ENCODE peak calls at places on chromosomes 7 and 10, in five cellular contexts. One of them, this sample, is unnamed.

GRCh38 chr7:155517452-155517851 is 28.9 kb downstream of the CNPY1 start:
- DNase-seq in pancreas: no peak
- DNase-seq in lower leg skin: no peak
- DNase-seq in CD8-positive, alpha-beta T cell: no peak
- DNase-seq in mammary epithelial cell: no peak
- DNase-seq in this sample: no peak

GRCh38 chr10:124999433-125000365 is 57.8 kb downstream of the ZRANB1 start:
- DNase-seq in pancreas: no peak
- DNase-seq in lower leg skin: no peak
- DNase-seq in CD8-positive, alpha-beta T cell: no peak
- DNase-seq in mammary epithelial cell: no peak
- DNase-seq in this sample: peak

GRCh38 chr10:15436696-15437095 is 65.6 kb upstream of the FAM171A1 start:
- DNase-seq in pancreas: no peak
- DNase-seq in lower leg skin: no peak
- DNase-seq in CD8-positive, alpha-beta T cell: no peak
- DNase-seq in mammary epithelial cell: peak
- DNase-seq in this sample: no peak

GRCh38 chr7:2185715-2186114 is 47.0 kb downstream of the MAD1L1 start:
- DNase-seq in pancreas: no peak
- DNase-seq in lower leg skin: no peak
- DNase-seq in CD8-positive, alpha-beta T cell: no peak
- DNase-seq in mammary epithelial cell: no peak
- DNase-seq in this sample: no peak

GRCh38 chr10:125768217-125768616 is 7.4 kb downstream of the MMP21 start:
- DNase-seq in pancreas: no peak
- DNase-seq in lower leg skin: no peak
- DNase-seq in CD8-positive, alpha-beta T cell: no peak
- DNase-seq in mammary epithelial cell: no peak
- DNase-seq in this sample: no peak

GRCh38 chr10:104416851-104417250 is 63.2 kb downstream of the CFAP58 start:
- DNase-seq in pancreas: no peak
- DNase-seq in lower leg skin: no peak
- DNase-seq in CD8-positive, alpha-beta T cell: no peak
- DNase-seq in mammary epithelial cell: no peak
- DNase-seq in this sample: no peak

GRCh38 chr7:152341039-152341913 is 94.5 kb downstream of the KMT2C start:
- DNase-seq in pancreas: peak
- DNase-seq in lower leg skin: peak
- DNase-seq in CD8-positive, alpha-beta T cell: no peak
- DNase-seq in mammary epithelial cell: peak
- DNase-seq in this sample: no peak

GRCh38 chr7:43625977-43626376 is 43.1 kb downstream of the STK17A start:
- DNase-seq in pancreas: no peak
- DNase-seq in lower leg skin: no peak
- DNase-seq in CD8-positive, alpha-beta T cell: no peak
- DNase-seq in mammary epithelial cell: no peak
- DNase-seq in this sample: no peak

DNA sequence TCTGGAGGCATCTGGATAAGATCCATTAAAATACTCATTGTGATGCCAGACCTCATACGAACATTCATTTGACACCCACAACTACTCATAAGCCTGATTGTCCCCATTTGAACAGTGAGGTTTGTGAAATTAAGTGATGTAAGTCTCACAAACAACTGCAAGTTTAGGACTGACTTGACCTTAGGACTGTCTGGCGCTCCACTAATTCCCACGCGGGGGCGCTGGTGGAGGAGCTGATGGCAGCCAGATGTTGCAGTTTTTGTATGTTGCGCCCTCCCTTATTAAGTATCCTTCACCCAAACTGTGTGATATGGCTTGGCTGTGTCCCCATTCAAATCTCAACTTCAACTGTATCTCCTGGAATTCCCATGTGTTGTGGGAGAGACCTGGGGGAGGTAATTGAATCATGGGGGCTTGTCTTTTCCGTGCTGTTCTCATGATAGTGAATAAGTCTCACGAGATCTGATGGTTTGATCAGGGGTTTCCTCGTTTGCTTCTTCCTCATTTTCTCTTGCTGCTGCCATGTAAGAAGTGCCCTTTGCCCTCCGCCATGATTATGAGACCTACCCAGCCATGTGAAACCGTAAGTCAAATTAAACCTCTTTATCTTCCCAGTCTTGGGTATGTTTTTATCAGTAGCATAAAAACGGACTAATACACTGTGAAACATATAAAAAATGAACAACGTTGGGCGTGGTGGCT is 20.3 kb upstream of the TIAL1 start:
- DNase-seq in pancreas: no peak
- DNase-seq in lower leg skin: no peak
- DNase-seq in CD8-positive, alpha-beta T cell: no peak
- DNase-seq in mammary epithelial cell: no peak
- DNase-seq in this sample: peak
- TF ChIP-seq CTCF in pancreas: no peak
- TF ChIP-seq CTCF in lower leg skin: no peak
- TF ChIP-seq CTCF in CD8-positive, alpha-beta T cell: no peak
- TF ChIP-seq CTCF in mammary epithelial cell: no peak
- TF ChIP-seq CTCF in this sample: no peak

DNA sequence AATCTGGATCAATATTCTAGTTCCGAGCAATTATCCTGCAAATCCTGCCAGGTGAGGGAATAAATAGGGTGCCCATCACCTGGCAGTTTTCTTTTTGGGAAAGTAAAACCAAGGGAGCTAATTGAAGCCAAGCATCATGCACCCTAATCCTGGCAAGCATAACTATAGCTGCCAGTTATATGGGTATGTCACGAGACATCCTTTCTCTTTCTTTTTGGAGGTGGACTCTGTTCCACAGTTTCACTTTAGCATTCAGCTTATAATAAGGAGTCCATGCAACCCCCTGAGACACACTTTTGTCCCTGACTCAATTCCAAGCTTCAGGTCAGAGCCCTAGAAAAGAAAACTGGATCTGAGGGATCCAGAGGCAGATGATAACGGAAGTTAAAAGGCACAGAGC is 222.5 kb downstream of the PHF14 start:
- DNase-seq in pancreas: no peak
- DNase-seq in lower leg skin: no peak
- DNase-seq in CD8-positive, alpha-beta T cell: no peak
- DNase-seq in mammary epithelial cell: no peak
- DNase-seq in this sample: no peak
- H3K4me3 ChIP-seq in pancreas: no peak
- H3K4me3 ChIP-seq in lower leg skin: no peak
- H3K4me3 ChIP-seq in CD8-positive, alpha-beta T cell: no peak
- H3K4me3 ChIP-seq in mammary epithelial cell: no peak
- H3K4me3 ChIP-seq in this sample: no peak

GRCh38 chr10:97332586-97333350 is 1.8 kb downstream of the FRAT2 start:
- DNase-seq in pancreas: peak
- DNase-seq in lower leg skin: peak
- DNase-seq in CD8-positive, alpha-beta T cell: no peak
- DNase-seq in mammary epithelial cell: peak
- DNase-seq in this sample: peak
- TF ChIP-seq CTCF in pancreas: no peak
- TF ChIP-seq CTCF in lower leg skin: no peak
- TF ChIP-seq CTCF in CD8-positive, alpha-beta T cell: no peak
- TF ChIP-seq CTCF in mammary epithelial cell: peak
- TF ChIP-seq CTCF in this sample: no peak

GRCh38 chr7:153891990-153892389 is 160.2 kb upstream of the DPP6 start:
- DNase-seq in pancreas: no peak
- DNase-seq in lower leg skin: no peak
- DNase-seq in CD8-positive, alpha-beta T cell: no peak
- DNase-seq in mammary epithelial cell: no peak
- DNase-seq in this sample: no peak

GRCh38 chr7:153886121-153886505 is 166.1 kb upstream of the DPP6 start:
- DNase-seq in pancreas: peak
- DNase-seq in lower leg skin: no peak
- DNase-seq in CD8-positive, alpha-beta T cell: no peak
- DNase-seq in mammary epithelial cell: no peak
- DNase-seq in this sample: no peak

GRCh38 chr7:153887756-153888591 is 164.2 kb upstream of the DPP6 start:
- DNase-seq in pancreas: no peak
- DNase-seq in lower leg skin: no peak
- DNase-seq in CD8-positive, alpha-beta T cell: no peak
- DNase-seq in mammary epithelial cell: no peak
- DNase-seq in this sample: no peak

GRCh38 chr7:153886506-153887391 is 165.4 kb upstream of the DPP6 start:
- DNase-seq in pancreas: peak
- DNase-seq in lower leg skin: no peak
- DNase-seq in CD8-positive, alpha-beta T cell: no peak
- DNase-seq in mammary epithelial cell: peak
- DNase-seq in this sample: no peak
- H3K4me3 ChIP-seq in pancreas: no peak
- H3K4me3 ChIP-seq in lower leg skin: no peak
- H3K4me3 ChIP-seq in CD8-positive, alpha-beta T cell: no peak
- H3K4me3 ChIP-seq in mammary epithelial cell: no peak
- H3K4me3 ChIP-seq in this sample: no peak

DNA sequence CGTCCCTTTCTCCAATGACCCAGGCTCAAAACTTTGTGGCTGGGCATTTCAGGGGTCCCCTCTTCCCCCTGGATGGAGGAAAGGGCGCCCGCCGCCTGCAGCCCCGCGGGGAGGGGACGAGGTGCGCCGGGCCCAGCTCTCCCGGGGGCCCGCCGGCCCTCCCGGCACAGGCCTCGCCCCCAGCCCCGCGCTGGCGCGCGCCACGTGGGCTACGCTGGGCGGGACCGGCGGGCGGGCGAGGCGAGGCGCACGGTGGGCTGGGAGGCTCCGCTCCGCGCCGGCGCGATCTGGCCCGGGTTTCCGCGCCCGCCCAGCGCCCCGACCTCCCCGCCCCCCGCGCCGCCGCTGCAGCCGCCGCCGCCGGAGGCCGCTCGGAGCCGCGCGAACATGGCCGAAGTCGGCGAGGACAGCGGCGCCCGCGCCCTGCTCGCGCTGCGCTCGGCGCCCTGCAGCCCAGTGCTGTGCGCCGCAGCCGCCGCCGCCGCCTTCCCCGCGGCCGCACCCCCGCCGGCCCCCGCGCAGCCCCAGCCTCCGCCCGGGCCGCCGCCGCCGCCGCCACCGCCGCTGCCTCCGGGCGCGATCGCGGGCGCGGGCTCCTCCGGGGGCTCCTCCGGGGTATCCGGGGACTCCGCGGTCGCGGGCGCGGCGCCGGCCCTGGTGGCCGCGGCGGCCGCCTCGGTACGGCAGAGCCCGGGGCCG is at the start of gene FOXK1:
- DNase-seq in pancreas: peak
- DNase-seq in lower leg skin: peak
- DNase-seq in CD8-positive, alpha-beta T cell: peak
- DNase-seq in mammary epithelial cell: peak
- DNase-seq in this sample: peak
- TF ChIP-seq CTCF in pancreas: no peak
- TF ChIP-seq CTCF in lower leg skin: no peak
- TF ChIP-seq CTCF in CD8-positive, alpha-beta T cell: no peak
- TF ChIP-seq CTCF in mammary epithelial cell: no peak
- TF ChIP-seq CTCF in this sample: no peak

GRCh38 chr10:128539784-128540759 is 413.8 kb upstream of the MKI67 start:
- DNase-seq in pancreas: no peak
- DNase-seq in lower leg skin: no peak
- DNase-seq in CD8-positive, alpha-beta T cell: no peak
- DNase-seq in mammary epithelial cell: no peak
- DNase-seq in this sample: no peak
- H3K4me3 ChIP-seq in pancreas: no peak
- H3K4me3 ChIP-seq in lower leg skin: no peak
- H3K4me3 ChIP-seq in CD8-positive, alpha-beta T cell: no peak
- H3K4me3 ChIP-seq in mammary epithelial cell: no peak
- H3K4me3 ChIP-seq in this sample: no peak

GRCh38 chr7:111532625-111533024 is 29.7 kb downstream of the IMMP2L start:
- DNase-seq in pancreas: no peak
- DNase-seq in lower leg skin: no peak
- DNase-seq in CD8-positive, alpha-beta T cell: no peak
- DNase-seq in mammary epithelial cell: no peak
- DNase-seq in this sample: no peak
- TF ChIP-seq CTCF in pancreas: no peak
- TF ChIP-seq CTCF in lower leg skin: no peak
- TF ChIP-seq CTCF in CD8-positive, alpha-beta T cell: no peak
- TF ChIP-seq CTCF in mammary epithelial cell: no peak
- TF ChIP-seq CTCF in this sample: no peak

GRCh38 chr7:77687100-77687746 is 9.0 kb upstream of the RSBN1L start:
- DNase-seq in pancreas: no peak
- DNase-seq in lower leg skin: no peak
- DNase-seq in CD8-positive, alpha-beta T cell: no peak
- DNase-seq in mammary epithelial cell: no peak
- DNase-seq in this sample: no peak
- H3K4me3 ChIP-seq in pancreas: no peak
- H3K4me3 ChIP-seq in lower leg skin: no peak
- H3K4me3 ChIP-seq in CD8-positive, alpha-beta T cell: no peak
- H3K4me3 ChIP-seq in mammary epithelial cell: no peak
- H3K4me3 ChIP-seq in this sample: no peak

GRCh38 chr10:91409869-91410637 is at the start of gene HECTD2:
- DNase-seq in pancreas: peak
- DNase-seq in lower leg skin: peak
- DNase-seq in CD8-positive, alpha-beta T cell: peak
- DNase-seq in mammary epithelial cell: peak
- DNase-seq in this sample: peak
- TF ChIP-seq CTCF in pancreas: peak
- TF ChIP-seq CTCF in lower leg skin: no peak
- TF ChIP-seq CTCF in CD8-positive, alpha-beta T cell: peak
- TF ChIP-seq CTCF in mammary epithelial cell: peak
- TF ChIP-seq CTCF in this sample: peak

GRCh38 chr7:102221961-102222360 is 64.7 kb upstream of the SH2B2 start:
- DNase-seq in pancreas: no peak
- DNase-seq in lower leg skin: no peak
- DNase-seq in CD8-positive, alpha-beta T cell: no peak
- DNase-seq in mammary epithelial cell: no peak
- DNase-seq in this sample: no peak

GRCh38 chr7:102223175-102223574 is 63.5 kb upstream of the SH2B2 start:
- DNase-seq in pancreas: no peak
- DNase-seq in lower leg skin: no peak
- DNase-seq in CD8-positive, alpha-beta T cell: no peak
- DNase-seq in mammary epithelial cell: no peak
- DNase-seq in this sample: no peak

GRCh38 chr7:102220929-102221850 is 65.5 kb upstream of the SH2B2 start:
- DNase-seq in pancreas: no peak
- DNase-seq in lower leg skin: no peak
- DNase-seq in CD8-positive, alpha-beta T cell: no peak
- DNase-seq in mammary epithelial cell: no peak
- DNase-seq in this sample: no peak

GRCh38 chr7:102222445-102222844 is 64.2 kb upstream of the SH2B2 start:
- DNase-seq in pancreas: no peak
- DNase-seq in lower leg skin: no peak
- DNase-seq in CD8-positive, alpha-beta T cell: no peak
- DNase-seq in mammary epithelial cell: no peak
- DNase-seq in this sample: no peak

GRCh38 chr7:102220229-102220850 is 66.3 kb upstream of the SH2B2 start:
- DNase-seq in pancreas: no peak
- DNase-seq in lower leg skin: no peak
- DNase-seq in CD8-positive, alpha-beta T cell: no peak
- DNase-seq in mammary epithelial cell: no peak
- DNase-seq in this sample: no peak
- H3K4me3 ChIP-seq in pancreas: no peak
- H3K4me3 ChIP-seq in lower leg skin: no peak
- H3K4me3 ChIP-seq in CD8-positive, alpha-beta T cell: no peak
- H3K4me3 ChIP-seq in mammary epithelial cell: no peak
- H3K4me3 ChIP-seq in this sample: no peak